ENCODE peak calls at places on chromosomes 5 and 9, in five cellular contexts. D is gastrocnemius medialis, G is PC-9, E is Peyer's patch, Y is ovary. Q is an unnamed sample.

GRCh38 chr9:89993678-89994630 is 389.1 kb downstream of the GADD45G start:
- DNase-seq in D (peak; percentile 27), Y (no peak), E (peak; percentile 72), G (peak; percentile 43), Q (no peak)

GRCh38 chr9:16154570-16155078 is 601.8 kb downstream of the CCDC171 start:
- DNase-seq in E (peak; percentile 75), G (no peak), D (no peak), Y (peak; percentile 52), Q (no peak)

GRCh38 chr5:88940712-88941111 is 57.7 kb upstream of the MEF2C start:
- DNase-seq in Y (no peak), D (no peak), G (no peak), E (no peak), Q (no peak)

GRCh38 chr9:14314424-14314928 is 535 bp upstream of the NFIB start:
- DNase-seq in G (peak; percentile 82), E (peak; percentile 88), D (peak; percentile 83), Y (peak; percentile 73), Q (peak; percentile 94)

GRCh38 chr9:2180704-2181103 is 165.6 kb downstream of the SMARCA2 start:
- DNase-seq in E (no peak), G (no peak), Y (no peak), D (no peak), Q (peak; percentile 66)

GRCh38 chr5:137611011-137611580 is 112.0 kb upstream of the SPOCK1 start:
- DNase-seq in D (no peak), Y (no peak), G (no peak), E (no peak), Q (no peak)

GRCh38 chr9:114688388-114688787 is 6.4 kb upstream of the TEX48 start:
- DNase-seq in Y (no peak), E (no peak), D (no peak), G (no peak), Q (no peak)

GRCh38 chr9:93900436-93900819 is 54.7 kb downstream of the BARX1 start:
- DNase-seq in D (no peak), E (peak; percentile 29), G (no peak), Y (no peak), Q (no peak)

GRCh38 chr9:91197232-91198181 is 164.2 kb downstream of the AUH start:
- DNase-seq in Y (peak; percentile 59), E (peak; percentile 72), G (peak; percentile 88), D (peak; percentile 91), Q (peak; percentile 85)

DNA sequence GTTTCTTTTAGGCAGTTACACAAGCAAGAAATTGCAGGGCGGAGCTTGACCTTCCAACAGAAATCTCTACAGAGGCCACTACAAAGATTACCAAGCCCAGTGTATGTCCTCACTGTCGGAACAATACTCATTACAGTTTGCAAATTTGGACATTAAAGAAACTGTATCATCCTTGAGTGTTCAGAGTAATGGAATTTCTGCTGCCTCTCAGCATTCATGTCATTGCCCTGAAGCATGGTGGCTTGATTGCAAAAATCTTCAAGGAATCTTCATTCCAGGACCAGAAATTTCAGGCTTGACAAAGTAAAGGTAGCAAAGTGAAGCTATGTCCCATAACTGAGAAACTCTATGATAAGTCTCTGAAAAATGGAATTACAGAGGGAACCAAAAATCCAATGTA is 134.6 kb upstream of the MAP3K1 start:
- DNase-seq in G (no peak), E (no peak), Y (no peak), D (no peak), Q (no peak)
- H3K27ac ChIP-seq in G (no peak overlapping the region), E (no peak overlapping the region), Y (no peak overlapping the region), D (no peak overlapping the region), Q (no peak overlapping the region)

GRCh38 chr9:3181049-3181953 is 337.4 kb upstream of the PUM3 start:
- DNase-seq in G (no peak), D (no peak), E (peak; percentile 45), Y (peak; percentile 29), Q (peak; percentile 59)

GRCh38 chr9:3191715-3192114 is 334.1 kb downstream of the RFX3 start:
- DNase-seq in D (no peak), G (no peak), E (no peak), Y (no peak), Q (no peak)

GRCh38 chr9:3189113-3189861 is 336.5 kb downstream of the RFX3 start:
- DNase-seq in D (no peak), E (no peak), G (no peak), Y (no peak), Q (no peak)

DNA sequence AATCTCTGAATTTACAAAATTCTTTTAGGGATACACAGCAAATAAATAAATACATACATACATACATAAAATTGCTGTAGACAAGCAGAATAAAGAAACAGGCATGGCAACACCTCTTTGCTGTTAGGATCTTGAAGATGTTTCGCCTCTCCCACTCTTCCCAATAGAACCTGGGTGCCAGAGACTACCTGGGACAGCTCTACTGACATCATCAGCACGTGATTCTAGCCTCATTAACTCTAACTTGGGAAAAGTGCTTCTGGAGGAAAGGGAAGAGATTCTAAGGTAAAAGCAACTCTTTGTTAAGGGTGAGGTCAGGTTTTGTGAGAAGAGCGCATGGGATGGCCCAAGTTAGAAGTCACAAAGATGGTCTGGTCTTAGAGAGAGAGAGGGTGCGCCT is 339.1 kb downstream of the RFX3 start:
- DNase-seq in E (no peak), D (no peak), G (no peak), Y (no peak), Q (no peak)
- TF ChIP-seq CTCF in E (no peak), D (no peak), G (no peak), Y (no peak), Q (no peak)

GRCh38 chr9:137178201-137178938 is 6.5 kb upstream of the TMEM210 start:
- DNase-seq in E (no peak), G (no peak), Y (no peak), D (no peak), Q (no peak)
- H3K4me1 ChIP-seq in E (no peaks in the 10 kb centered on the region), G (peaks cover 4% of the 10 kb centered on the region), Y (no peaks in the 10 kb centered on the region), D (no peaks in the 10 kb centered on the region), Q (no peaks in the 10 kb centered on the region)

GRCh38 chr5:136034976-136035375 is 6.2 kb downstream of the TGFBI start:
- DNase-seq in Y (no peak), D (peak; percentile 80), E (no peak), G (no peak), Q (no peak)

GRCh38 chr5:136034492-136034891 is 5.7 kb downstream of the TGFBI start:
- DNase-seq in Y (no peak), D (no peak), G (no peak), E (no peak), Q (no peak)

GRCh38 chr5:136036991-136037705 is 8.4 kb downstream of the TGFBI start:
- DNase-seq in Y (no peak), G (peak; percentile 60), D (peak; percentile 56), E (no peak), Q (no peak)

GRCh38 chr5:136035837-136036236 is 7.0 kb downstream of the TGFBI start:
- DNase-seq in Y (no peak), G (no peak), E (no peak), D (no peak), Q (no peak)

DNA sequence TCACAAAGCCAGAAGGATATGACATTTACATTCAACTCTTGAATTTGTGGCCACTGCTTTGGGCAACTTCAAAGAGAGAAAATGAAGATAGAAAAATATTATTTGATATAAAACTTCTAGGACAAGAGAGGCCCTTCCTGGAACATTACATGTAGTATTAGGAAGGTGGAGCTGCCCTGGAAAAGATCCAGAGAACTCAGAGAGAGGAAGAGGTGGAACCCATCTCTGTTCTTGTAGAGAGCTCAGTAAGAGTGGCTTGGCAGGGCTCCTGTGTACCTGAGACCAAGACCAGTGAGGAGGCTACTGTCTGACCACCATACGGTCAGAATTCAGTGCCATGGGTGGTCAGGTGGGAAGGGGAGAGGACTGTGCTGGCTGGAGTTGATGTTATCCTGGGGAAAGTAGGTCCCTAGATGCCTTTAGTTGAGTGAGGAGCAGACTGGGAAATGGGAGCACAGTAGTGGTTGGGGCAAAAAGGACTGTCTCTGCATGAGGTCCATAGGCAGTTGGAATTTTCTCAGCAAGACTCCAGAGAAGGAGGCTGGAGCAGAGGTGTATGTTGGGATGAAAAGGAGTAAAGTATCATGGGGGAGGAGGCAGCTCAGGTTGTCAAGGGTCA is 7.6 kb downstream of the TGFBI start:
- DNase-seq in D (no peak), Y (no peak), E (no peak), G (no peak), Q (no peak)
- H3K27ac ChIP-seq in D (peak overlapping the region; percentile 69), Y (no peak overlapping the region), E (peak overlapping the region; percentile 63), G (no peak overlapping the region), Q (no peak overlapping the region)

DNA sequence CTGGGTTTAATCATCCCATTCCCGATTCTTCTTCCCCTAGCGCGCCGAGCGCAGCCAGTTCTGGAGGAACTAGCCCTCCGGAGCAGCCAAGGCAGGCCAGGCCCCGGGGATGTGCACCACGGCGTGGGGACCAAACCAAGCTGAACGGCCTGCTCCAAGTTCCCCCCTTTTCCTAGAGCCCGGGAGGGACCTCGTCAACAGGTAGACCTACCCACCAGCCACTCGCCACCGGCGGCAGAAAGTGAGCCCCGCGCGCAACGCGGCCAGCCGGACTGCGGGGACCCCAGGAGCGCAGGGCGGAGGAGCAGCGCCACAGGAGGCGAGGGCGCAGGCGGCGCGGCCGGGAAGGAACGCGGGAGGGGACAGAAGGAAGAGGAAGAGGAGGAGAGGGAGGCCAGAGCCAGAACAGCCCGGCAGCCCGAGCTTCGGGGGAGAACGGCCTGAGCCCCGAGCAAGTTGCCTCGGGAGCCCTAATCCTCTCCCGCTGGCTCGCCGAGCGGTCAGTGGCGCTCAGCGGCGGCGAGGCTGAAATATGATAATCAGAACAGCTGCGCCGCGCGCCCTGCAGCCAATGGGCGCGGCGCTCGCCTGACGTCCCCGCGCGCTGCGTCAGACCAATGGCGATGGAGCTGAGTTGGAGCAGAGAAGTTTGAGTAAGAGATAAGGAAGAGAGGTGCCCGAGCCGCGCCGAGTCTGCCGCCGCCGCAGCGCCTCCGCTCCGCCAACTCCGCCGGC is at the start of gene ISL1:
- DNase-seq in G (no peak), D (peak; percentile 13), E (peak; percentile 73), Y (peak; percentile 33), Q (peak; percentile 92)
- TF ChIP-seq CTCF in G (no peak), D (no peak), E (no peak), Y (no peak), Q (peak; percentile 4)

GRCh38 chr9:131264231-131264630 is 12.1 kb downstream of the FAM78A start:
- DNase-seq in D (no peak), G (no peak), E (peak; percentile 47), Y (no peak), Q (no peak)
- H3K4me1 ChIP-seq in D (peaks cover 46% of the 10 kb centered on the region), G (no peaks in the 10 kb centered on the region), E (peaks cover 4% of the 10 kb centered on the region), Y (peaks cover 14% of the 10 kb centered on the region), Q (no peaks in the 10 kb centered on the region)

GRCh38 chr5:179160584-179160983 is 100.4 kb downstream of the ZNF354C start:
- DNase-seq in G (no peak), E (no peak), D (no peak), Y (no peak), Q (no peak)
- H3K27ac ChIP-seq in G (no peak overlapping the region), E (no peak overlapping the region), D (no peak overlapping the region), Y (no peak overlapping the region), Q (no peak overlapping the region)

Q was measured in foreskin keratinocyte.